ENCODE peak calls at places on chromosomes 4 and X, in four cellular contexts. One of them, this sample, is unnamed.
A peak's percentile ranks its signal among the peaks of the same experiment; 100 is the strongest.

GRCh38 chrX:22037911-22038537 is 5.9 kb downstream of the PHEX start:
- DNase-seq in AG10803: no peak
- DNase-seq in SK-N-SH: no peak
- DNase-seq in choroid plexus epithelial cell: no peak
- DNase-seq in this sample: no peak

GRCh38 chr4:162921178-162921785 is 245.4 kb downstream of the NAF1 start:
- DNase-seq in SK-N-SH: no peak
- DNase-seq in AG10803: no peak
- DNase-seq in choroid plexus epithelial cell: no peak
- DNase-seq in this sample: no peak

GRCh38 chr4:24642941-24643628 is 58.7 kb upstream of the DHX15 start:
- DNase-seq in AG10803: peak; percentile 76
- DNase-seq in choroid plexus epithelial cell: peak; percentile 43
- DNase-seq in SK-N-SH: no peak
- DNase-seq in this sample: peak; percentile 65

GRCh38 chr4:183798249-183798920 is 106.7 kb upstream of the STOX2 start:
- DNase-seq in AG10803: no peak
- DNase-seq in SK-N-SH: no peak
- DNase-seq in choroid plexus epithelial cell: no peak
- DNase-seq in this sample: no peak

GRCh38 chr4:132065940-132066495 is 1083.1 kb upstream of the PCDH10 start:
- DNase-seq in SK-N-SH: no peak
- DNase-seq in AG10803: no peak
- DNase-seq in choroid plexus epithelial cell: peak; percentile 13
- DNase-seq in this sample: peak; percentile 28

GRCh38 chrX:95640226-95640625 is 1044.4 kb upstream of the DIAPH2 start:
- DNase-seq in SK-N-SH: no peak
- DNase-seq in choroid plexus epithelial cell: no peak
- DNase-seq in AG10803: no peak
- DNase-seq in this sample: no peak

GRCh38 chr4:26866203-26866602 is 5.6 kb downstream of the STIM2 start:
- DNase-seq in SK-N-SH: no peak
- DNase-seq in choroid plexus epithelial cell: no peak
- DNase-seq in AG10803: no peak
- DNase-seq in this sample: no peak

GRCh38 chr4:99293357-99293756 is 2.6 kb upstream of the ADH1A start:
- DNase-seq in SK-N-SH: no peak
- DNase-seq in AG10803: no peak
- DNase-seq in choroid plexus epithelial cell: no peak
- DNase-seq in this sample: no peak

GRCh38 chrX:133670394-133670793 is 255.1 kb upstream of the GPC4 start:
- DNase-seq in SK-N-SH: peak; percentile 48
- DNase-seq in choroid plexus epithelial cell: peak; percentile 59
- DNase-seq in AG10803: peak; percentile 37
- DNase-seq in this sample: no peak

GRCh38 chrX:71291381-71291780 is 7.9 kb downstream of the NONO start:
- DNase-seq in AG10803: peak; percentile 27
- DNase-seq in SK-N-SH: no peak
- DNase-seq in choroid plexus epithelial cell: peak; percentile 62
- DNase-seq in this sample: no peak

GRCh38 chrX:149527705-149528104 is 13.1 kb upstream of the EOLA1 start:
- DNase-seq in choroid plexus epithelial cell: peak; percentile 49
- DNase-seq in SK-N-SH: peak; percentile 27
- DNase-seq in AG10803: peak; percentile 29
- DNase-seq in this sample: peak; percentile 50

GRCh38 chrX:149528381-149528780 is 12.4 kb upstream of the EOLA1 start:
- DNase-seq in AG10803: no peak
- DNase-seq in choroid plexus epithelial cell: no peak
- DNase-seq in SK-N-SH: no peak
- DNase-seq in this sample: no peak

DNA sequence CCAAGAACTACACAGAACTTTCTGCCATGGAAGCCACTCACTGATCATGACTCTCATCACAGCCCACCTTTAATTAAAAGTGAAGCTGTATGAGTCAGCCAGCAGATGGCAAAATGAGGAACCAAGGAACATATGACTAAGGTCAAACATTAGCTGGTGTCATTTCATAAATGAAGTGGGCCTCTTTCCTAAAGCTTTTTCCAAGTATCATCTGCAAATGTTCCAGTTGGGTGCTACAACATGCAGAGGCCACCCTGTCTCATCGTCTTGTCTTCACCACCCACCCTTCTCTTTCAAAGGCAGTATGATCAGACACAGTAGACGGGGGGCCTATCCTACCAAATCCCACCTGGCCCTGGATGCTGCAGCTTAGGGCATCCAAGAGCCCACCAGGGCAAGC is 9.2 kb upstream of the EOLA1 start:
- DNase-seq in SK-N-SH: no peak
- DNase-seq in AG10803: no peak
- DNase-seq in choroid plexus epithelial cell: no peak
- DNase-seq in this sample: no peak
- TF ChIP-seq CTCF in SK-N-SH: no peak
- TF ChIP-seq CTCF in AG10803: no peak
- TF ChIP-seq CTCF in choroid plexus epithelial cell: no peak
- TF ChIP-seq CTCF in this sample: no peak

DNA sequence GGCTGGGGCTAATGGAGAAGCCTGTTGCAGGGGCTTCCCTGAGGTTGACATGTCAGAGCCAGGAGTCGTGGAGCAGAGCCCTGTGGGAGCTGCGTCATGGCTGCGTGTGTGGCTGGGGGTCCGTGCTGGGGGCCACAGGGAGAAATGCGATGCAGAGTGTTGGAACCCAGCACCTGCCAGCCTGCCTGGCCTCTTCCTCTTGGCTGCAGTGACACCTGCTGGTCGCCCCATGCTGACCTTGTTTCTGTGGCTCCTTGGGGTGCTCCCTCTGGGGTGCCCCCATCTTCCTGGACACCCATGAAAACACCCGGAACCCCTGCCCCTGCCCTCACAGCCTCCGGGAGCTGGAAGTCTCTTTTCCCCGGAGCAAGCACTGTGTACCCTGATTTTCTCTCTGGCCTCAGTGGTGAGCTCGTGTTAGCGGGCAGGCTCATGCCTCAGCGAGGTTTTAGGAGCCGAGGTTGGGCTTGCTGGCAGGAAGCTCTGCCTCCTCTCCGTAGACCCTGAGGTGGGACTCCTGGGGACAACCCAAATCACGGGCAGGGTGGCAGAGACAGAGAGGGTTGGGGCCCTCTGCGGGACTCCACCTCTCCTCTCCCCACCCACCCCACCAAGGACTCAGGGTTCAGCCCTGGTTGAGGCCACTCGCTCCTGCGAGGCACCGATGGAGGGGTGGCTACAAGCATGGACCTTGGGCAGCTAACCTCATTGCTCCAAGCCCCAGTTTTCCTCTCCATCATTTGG is 103.8 kb downstream of the SORCS2 start:
- DNase-seq in AG10803: peak; percentile 36
- DNase-seq in SK-N-SH: peak; percentile 82
- DNase-seq in choroid plexus epithelial cell: peak; percentile 42
- DNase-seq in this sample: peak; percentile 35
- TF ChIP-seq CTCF in AG10803: peak; percentile 80
- TF ChIP-seq CTCF in SK-N-SH: peak; percentile 69
- TF ChIP-seq CTCF in choroid plexus epithelial cell: peak; percentile 85
- TF ChIP-seq CTCF in this sample: peak; percentile 87

GRCh38 chr4:102715057-102715456 is 45.7 kb downstream of the MANBA start:
- DNase-seq in SK-N-SH: no peak
- DNase-seq in AG10803: peak; percentile 8
- DNase-seq in choroid plexus epithelial cell: peak; percentile 54
- DNase-seq in this sample: no peak
- TF ChIP-seq CTCF in SK-N-SH: peak; percentile 22
- TF ChIP-seq CTCF in AG10803: peak; percentile 19
- TF ChIP-seq CTCF in choroid plexus epithelial cell: peak; percentile 28
- TF ChIP-seq CTCF in this sample: peak; percentile 40

DNA sequence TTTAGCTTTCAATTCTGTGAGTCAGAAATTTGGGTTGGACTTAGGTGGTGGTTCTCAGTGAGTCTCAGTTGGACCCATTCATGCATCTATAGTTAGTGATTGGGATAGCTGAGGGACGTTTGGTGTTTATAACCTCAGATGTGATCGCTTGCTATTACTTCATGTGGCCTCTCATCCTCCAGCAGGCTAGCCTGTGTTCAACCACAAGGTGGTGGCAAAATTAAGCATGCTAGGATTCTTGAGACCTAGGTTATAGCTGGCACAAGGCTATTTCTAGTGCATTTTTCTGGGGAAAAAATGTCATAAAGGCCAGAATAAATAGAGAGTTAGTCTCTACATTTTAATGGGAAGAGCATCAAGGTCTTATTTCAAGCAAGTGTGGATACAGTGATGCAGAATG is 10.9 kb upstream of the GRPR start:
- DNase-seq in AG10803: peak; percentile 19
- DNase-seq in choroid plexus epithelial cell: peak; percentile 3
- DNase-seq in SK-N-SH: no peak
- DNase-seq in this sample: no peak
- TF ChIP-seq CTCF in AG10803: peak; percentile 39
- TF ChIP-seq CTCF in choroid plexus epithelial cell: peak; percentile 21
- TF ChIP-seq CTCF in SK-N-SH: peak; percentile 43
- TF ChIP-seq CTCF in this sample: no peak

GRCh38 chrX:4671344-4671743 is 957.9 kb upstream of the PRKX start:
- DNase-seq in SK-N-SH: no peak
- DNase-seq in choroid plexus epithelial cell: no peak
- DNase-seq in AG10803: no peak
- DNase-seq in this sample: no peak

GRCh38 chrX:4675686-4676300 is 962.3 kb upstream of the PRKX start:
- DNase-seq in AG10803: no peak
- DNase-seq in SK-N-SH: no peak
- DNase-seq in choroid plexus epithelial cell: no peak
- DNase-seq in this sample: no peak

GRCh38 chrX:4670606-4671005 is 957.2 kb upstream of the PRKX start:
- DNase-seq in choroid plexus epithelial cell: no peak
- DNase-seq in SK-N-SH: no peak
- DNase-seq in AG10803: no peak
- DNase-seq in this sample: no peak

GRCh38 chrX:4668802-4669536 is 955.5 kb upstream of the PRKX start:
- DNase-seq in AG10803: no peak
- DNase-seq in SK-N-SH: no peak
- DNase-seq in choroid plexus epithelial cell: no peak
- DNase-seq in this sample: no peak

GRCh38 chrX:4674028-4674782 is 960.8 kb upstream of the PRKX start:
- DNase-seq in SK-N-SH: no peak
- DNase-seq in choroid plexus epithelial cell: no peak
- DNase-seq in AG10803: no peak
- DNase-seq in this sample: no peak
- TF ChIP-seq CTCF in SK-N-SH: no peak
- TF ChIP-seq CTCF in choroid plexus epithelial cell: no peak
- TF ChIP-seq CTCF in AG10803: no peak
- TF ChIP-seq CTCF in this sample: no peak

DNA sequence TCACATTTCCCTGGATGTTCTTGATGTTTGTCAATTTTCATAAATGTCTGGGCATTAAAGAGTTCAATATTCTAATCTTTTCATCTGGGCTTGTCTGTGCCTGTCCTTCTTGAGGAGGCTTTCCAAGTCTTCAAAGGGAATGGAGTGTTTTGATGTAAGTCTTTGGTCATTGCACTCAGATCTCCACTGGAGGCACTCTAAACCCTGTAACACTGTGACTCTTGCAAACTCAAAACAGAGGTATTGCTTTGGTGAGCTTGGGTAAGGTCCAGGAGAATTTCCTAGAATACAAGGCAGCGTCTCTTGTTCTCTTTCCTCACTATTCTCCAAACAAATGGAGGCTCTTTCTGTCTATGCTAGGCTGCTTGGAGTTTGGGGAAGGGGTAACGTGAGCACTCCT is 1118.1 kb upstream of the PABPC4L start:
- DNase-seq in AG10803: no peak
- DNase-seq in choroid plexus epithelial cell: peak; percentile 27
- DNase-seq in SK-N-SH: no peak
- DNase-seq in this sample: no peak
- TF ChIP-seq CTCF in AG10803: no peak
- TF ChIP-seq CTCF in choroid plexus epithelial cell: peak; percentile 29
- TF ChIP-seq CTCF in SK-N-SH: no peak
- TF ChIP-seq CTCF in this sample: no peak

GRCh38 chrX:140572724-140573123 is 67.9 kb upstream of the SOX3 start:
- DNase-seq in choroid plexus epithelial cell: peak; percentile 16
- DNase-seq in AG10803: peak; percentile 25
- DNase-seq in SK-N-SH: peak; percentile 21
- DNase-seq in this sample: peak; percentile 0
- TF ChIP-seq CTCF in choroid plexus epithelial cell: peak; percentile 52
- TF ChIP-seq CTCF in AG10803: peak; percentile 77
- TF ChIP-seq CTCF in SK-N-SH: peak; percentile 82
- TF ChIP-seq CTCF in this sample: peak; percentile 64

This sample was measured in HFFc6.